ENCODE peak calls at places on chromosomes 7 and 10, in six cellular contexts. V is neural progenitor cell, M is PC-3, W is PC-9, S is SK-N-SH, L is GM23248. A is an unnamed sample. For H3F3A, H4K20me1 and H3K9me3, the result is how much of the 10 kb centered on the place peaks cover.

GRCh38 chr10:48444266-48444665 is 137.8 kb downstream of the MAPK8 start:
- DNase-seq in L (no peak), V (peak), S (peak), M (peak), W (no peak), A (no peak)

GRCh38 chr10:27383595-27384542 is 120.2 kb upstream of the RAB18 start:
- DNase-seq in L (peak), W (no peak), S (no peak), V (no peak), M (peak), A (no peak)

GRCh38 chr7:114459574-114459973 is 45.0 kb downstream of the FOXP2 start:
- DNase-seq in M (no peak), S (no peak), L (no peak), W (no peak), V (no peak), A (no peak)

GRCh38 chr10:83760142-83760541 is 379.2 kb upstream of the GHITM start:
- DNase-seq in W (no peak), L (no peak), V (no peak), M (no peak), S (no peak), A (no peak)

GRCh38 chr10:47418966-47419365 is 34.9 kb upstream of the ZNF488 start:
- DNase-seq in S (no peak), L (no peak), M (no peak), V (no peak), W (no peak), A (no peak)

GRCh38 chr7:150425670-150426069 is 24.8 kb upstream of the GIMAP8 start:
- DNase-seq in V (no peak), S (no peak), M (no peak), W (no peak), L (no peak), A (no peak)

GRCh38 chr10:50604049-50604640 is 19.6 kb downstream of the SGMS1 start:
- DNase-seq in M (peak), L (peak), V (no peak), S (no peak), W (no peak), A (peak)

GRCh38 chr10:70360215-70360614 is 22.2 kb downstream of the LRRC20 start:
- DNase-seq in S (no peak), M (no peak), L (no peak), V (no peak), W (no peak), A (no peak)

GRCh38 chr10:89845541-89846275 is 144.3 kb downstream of the KIF20B start:
- DNase-seq in M (peak), V (no peak), S (no peak), W (peak), L (peak), A (no peak)

GRCh38 chr10:28719789-28720436 is 42.6 kb downstream of the BAMBI start:
- DNase-seq in W (no peak), V (no peak), S (no peak), L (peak), M (peak), A (no peak)

GRCh38 chr7:152435384-152436278 is at the start of gene KMT2C:
- DNase-seq in W (peak), L (peak), S (peak), M (peak), V (peak), A (peak)

GRCh38 chr7:143205560-143206293 is 16.1 kb upstream of the TAS2R40 start:
- DNase-seq in L (no peak), V (no peak), M (no peak), W (peak), S (no peak), A (peak)

GRCh38 chr10:11443468-11444147 is 167.8 kb downstream of the USP6NL start:
- DNase-seq in V (no peak), S (no peak), W (no peak), M (no peak), L (no peak), A (no peak)

GRCh38 chr7:47480576-47481538 is 101.1 kb downstream of the TNS3 start:
- DNase-seq in W (no peak), V (peak), L (no peak), M (no peak), S (no peak), A (peak)

GRCh38 chr7:114823290-114823689 is 98.6 kb upstream of the MDFIC start:
- DNase-seq in S (no peak), L (no peak), M (peak), V (no peak), W (no peak), A (no peak)

GRCh38 chr10:26524161-26524831 is 86.2 kb downstream of the APBB1IP start:
- DNase-seq in W (no peak), V (no peak), L (peak), S (no peak), M (no peak), A (no peak)

GRCh38 chr7:17401806-17402627 is 103.6 kb downstream of the AHR start:
- DNase-seq in V (no peak), S (no peak), W (no peak), L (no peak), M (no peak), A (no peak)

GRCh38 chr7:123410273-123410928 is 124.0 kb downstream of the IQUB start:
- DNase-seq in V (no peak), L (peak), S (no peak), M (peak), W (peak), A (no peak)

GRCh38 chr7:2012981-2013380 is 219.8 kb downstream of the MAD1L1 start:
- DNase-seq in M (no peak), W (no peak), V (no peak), L (peak), S (peak), A (no peak)

GRCh38 chr7:30971440-30971839 is 7.7 kb downstream of the GHRHR start:
- DNase-seq in V (no peak), W (no peak), L (no peak), S (peak), M (no peak), A (no peak)

GRCh38 chr10:48501226-48501625 is 103.6 kb downstream of the ARHGAP22 start:
- DNase-seq in V (no peak), S (no peak), L (no peak), W (no peak), M (no peak), A (no peak)

GRCh38 chr7:134028853-134029252 is 98.3 kb upstream of the LRGUK start:
- DNase-seq in V (no peak), W (no peak), M (no peak), S (no peak), L (no peak), A (no peak)

GRCh38 chr10:23917251-23917908 is 291.6 kb upstream of the KIAA1217 start:
- DNase-seq in W (no peak), S (no peak), M (no peak), L (no peak), V (no peak), A (no peak)

GRCh38 chr10:6737758-6738463 is 157.8 kb upstream of the PRKCQ start:
- DNase-seq in S (no peak), W (peak), L (peak), V (no peak), M (peak), A (no peak)

GRCh38 chr10:80579370-80579769 is 41.7 kb downstream of the SH2D4B start:
- DNase-seq in S (no peak), L (no peak), V (no peak), M (no peak), W (no peak), A (no peak)

GRCh38 chr7:108427766-108428165 is 28.5 kb downstream of the NRCAM start:
- DNase-seq in L (no peak), W (no peak), V (no peak), S (no peak), M (no peak), A (no peak)

GRCh38 chr10:58637372-58637771 is 124.7 kb downstream of the BICC1 start:
- DNase-seq in W (no peak), V (no peak), L (peak), M (no peak), S (no peak), A (no peak)

GRCh38 chr10:69716711-69717560 is 84.8 kb upstream of the COL13A1 start:
- DNase-seq in L (peak), S (peak), W (peak), M (peak), V (peak), A (peak)

GRCh38 chr7:155412416-155413253 is 45.3 kb upstream of the EN2 start:
- DNase-seq in M (peak), W (peak), S (peak), V (peak), L (peak), A (peak)

GRCh38 chr7:83060218-83060617 is 102.5 kb downstream of the PCLO start:
- DNase-seq in M (no peak), S (peak), V (no peak), L (no peak), W (no peak), A (no peak)

GRCh38 chr10:31123946-31124345 is 92.3 kb upstream of the ZNF438 start:
- DNase-seq in S (no peak), M (no peak), L (no peak), V (no peak), W (no peak), A (no peak)

GRCh38 chr7:81499262-81500116 is 270.4 kb downstream of the HGF start:
- DNase-seq in M (peak), S (peak), L (peak), W (peak), V (peak), A (peak)

GRCh38 chr10:121113906-121114305 is 262.7 kb downstream of the WDR11 start:
- DNase-seq in L (no peak), S (no peak), V (no peak), W (no peak), M (no peak), A (no peak)

GRCh38 chr7:43823941-43824340 is 45.4 kb downstream of the MRPS24 start:
- DNase-seq in V (no peak), W (no peak), S (no peak), M (no peak), L (no peak), A (no peak)

GRCh38 chr10:13685885-13686284 is 99.1 kb downstream of the PRPF18 start:
- DNase-seq in M (no peak), S (no peak), W (no peak), V (no peak), L (no peak), A (no peak)

GRCh38 chr7:13742126-13742525 is 247.3 kb downstream of the ETV1 start:
- DNase-seq in V (no peak), L (peak), S (no peak), W (peak), M (peak), A (no peak)

GRCh38 chr7:1316086-1316485 is 83.4 kb downstream of the UNCX start:
- DNase-seq in S (peak), W (no peak), V (no peak), L (no peak), M (no peak), A (no peak)

DNA sequence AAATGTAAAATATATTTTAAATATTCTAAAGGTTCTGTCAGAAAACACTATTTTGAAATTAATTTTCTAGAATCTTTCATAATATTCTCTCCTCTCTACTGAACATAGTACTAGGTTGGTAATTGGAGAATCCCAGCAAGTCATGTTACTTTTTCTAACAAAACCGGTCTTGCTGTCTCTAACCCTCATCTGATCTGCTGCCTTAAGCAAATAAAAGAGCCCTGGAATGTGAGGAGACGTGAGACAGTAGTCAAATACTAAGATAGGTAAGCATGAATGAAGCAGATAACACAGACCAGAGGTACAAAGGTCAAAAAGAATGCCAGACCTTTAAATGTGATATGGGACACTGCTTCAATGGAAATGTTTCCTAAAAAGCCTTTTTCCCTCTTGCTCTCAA is 462.4 kb upstream of the NUPR2 start:
- DNase-seq in M (no peak), L (no peak), S (no peak), W (no peak), V (no peak), A (no peak)
- H3F3A ChIP-seq in M (under half), L (under half), S (under half), W (under half), V (under half), A (under half)

GRCh38 chr10:79176052-79176501 is 107.3 kb downstream of the ZMIZ1 start:
- DNase-seq in L (peak), M (no peak), S (no peak), V (no peak), W (no peak), A (no peak)
- H4K20me1 ChIP-seq in L (under half), M (under half), S (under half), V (half or more), W (under half), A (under half)

GRCh38 chr7:63024446-63024845 is 974.2 kb upstream of the ZNF722 start:
- DNase-seq in V (no peak), W (no peak), S (no peak), L (no peak), M (no peak), A (no peak)
- H3K9me3 ChIP-seq in V (half or more), W (under half), S (under half), L (under half), M (under half), A (under half)

GRCh38 chr10:110502851-110503301 is 5.2 kb downstream of the DUSP5 start:
- DNase-seq in L (peak), V (no peak), M (peak), S (no peak), W (no peak), A (peak)
- H3F3A ChIP-seq in L (half or more), V (under half), M (under half), S (under half), W (half or more), A (half or more)

GRCh38 chr7:29604052-29604451 is 40.4 kb downstream of the PRR15 start:
- DNase-seq in L (no peak), M (no peak), V (no peak), S (no peak), W (no peak), A (no peak)

GRCh38 chr7:29606830-29607229 is 43.2 kb downstream of the PRR15 start:
- DNase-seq in M (no peak), V (no peak), L (no peak), S (no peak), W (no peak), A (no peak)

GRCh38 chr7:29606287-29606721 is 42.7 kb downstream of the PRR15 start:
- DNase-seq in L (peak), W (peak), M (peak), S (peak), V (no peak), A (no peak)

GRCh38 chr7:29607259-29607658 is 43.6 kb downstream of the PRR15 start:
- DNase-seq in W (no peak), M (peak), V (no peak), L (peak), S (no peak), A (no peak)

DNA sequence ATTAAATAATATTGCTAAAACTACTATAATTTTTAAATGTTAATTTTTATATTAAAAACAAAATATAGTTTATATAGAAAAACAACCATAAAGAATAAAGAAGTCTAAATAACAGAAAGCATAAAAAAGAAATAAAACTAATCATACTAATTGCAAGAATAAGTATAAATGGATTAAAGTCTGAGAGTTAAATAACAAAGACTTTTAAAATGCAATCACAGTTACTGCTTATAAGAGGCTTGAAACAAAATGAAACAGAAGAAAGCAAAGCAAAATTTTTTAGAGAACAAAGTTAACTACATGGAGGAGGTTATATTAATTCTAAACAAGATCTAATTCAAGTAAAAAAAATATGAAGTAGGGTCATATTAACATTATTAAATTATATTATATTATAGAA is 41.1 kb downstream of the PRR15 start:
- DNase-seq in M (no peak), V (no peak), W (no peak), L (no peak), S (no peak), A (no peak)
- H4K20me1 ChIP-seq in M (under half), V (under half), W (under half), L (under half), S (under half), A (under half)

GRCh38 chr10:107739951-107740350 is 575.4 kb upstream of the SORCS1 start:
- DNase-seq in V (no peak), L (no peak), W (no peak), S (no peak), M (no peak), A (no peak)
- H3K9me3 ChIP-seq in V (under half), L (under half), W (under half), S (under half), M (under half), A (under half)

DNA sequence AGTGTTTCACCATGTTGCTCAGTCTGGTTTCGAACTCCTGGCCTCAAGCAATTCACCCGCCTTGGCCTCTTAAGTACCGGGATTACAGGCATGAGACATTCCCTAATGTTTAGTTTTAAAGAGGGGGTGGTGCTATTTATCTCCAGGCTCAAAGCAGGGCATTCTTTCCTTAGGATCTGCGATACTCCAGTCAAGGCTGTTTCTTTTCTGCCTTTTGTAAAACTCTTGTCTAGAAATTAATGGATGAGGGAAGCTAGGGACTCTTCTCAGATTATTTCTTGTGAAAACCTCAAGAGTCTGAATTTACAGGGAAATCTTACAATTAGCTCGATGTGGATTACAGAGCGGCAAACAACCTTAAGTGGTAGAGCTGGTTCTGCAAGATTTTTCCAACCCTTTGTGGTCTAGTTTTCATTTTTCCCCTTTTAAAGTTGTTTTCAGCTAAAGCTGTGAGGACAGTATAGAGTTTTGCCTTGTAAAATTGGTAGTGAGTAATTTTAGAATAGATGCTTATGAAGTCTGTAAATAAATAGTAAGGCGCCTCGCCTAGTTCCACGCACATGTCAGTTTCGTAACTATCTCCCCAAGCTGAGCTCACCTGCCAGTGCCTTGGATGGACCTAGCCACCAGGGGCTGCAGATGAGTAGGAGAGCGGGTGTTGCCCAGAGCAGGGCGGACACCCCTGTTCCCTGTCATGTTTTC is 53.1 kb downstream of the CUX1 start:
- DNase-seq in S (peak), V (peak), M (peak), W (peak), L (no peak), A (no peak)
- H3F3A ChIP-seq in S (under half), V (under half), M (under half), W (under half), L (under half), A (under half)

GRCh38 chr10:79305988-79306387 is 41.3 kb upstream of the PPIF start:
- DNase-seq in S (peak), W (no peak), V (no peak), M (no peak), L (no peak), A (no peak)

GRCh38 chr10:79308969-79309665 is 38.2 kb upstream of the PPIF start:
- DNase-seq in W (no peak), S (no peak), L (no peak), V (no peak), M (no peak), A (no peak)

GRCh38 chr10:79306644-79307220 is 40.5 kb upstream of the PPIF start:
- DNase-seq in S (no peak), L (no peak), V (no peak), M (no peak), W (no peak), A (no peak)

GRCh38 chr10:79310217-79310865 is 36.9 kb upstream of the PPIF start:
- DNase-seq in L (no peak), W (no peak), S (peak), V (no peak), M (no peak), A (no peak)

GRCh38 chr10:79308016-79308415 is 39.3 kb upstream of the PPIF start:
- DNase-seq in L (no peak), W (no peak), V (no peak), S (no peak), M (no peak), A (no peak)
- H4K20me1 ChIP-seq in L (under half), W (under half), V (under half), S (under half), M (under half), A (under half)

DNA sequence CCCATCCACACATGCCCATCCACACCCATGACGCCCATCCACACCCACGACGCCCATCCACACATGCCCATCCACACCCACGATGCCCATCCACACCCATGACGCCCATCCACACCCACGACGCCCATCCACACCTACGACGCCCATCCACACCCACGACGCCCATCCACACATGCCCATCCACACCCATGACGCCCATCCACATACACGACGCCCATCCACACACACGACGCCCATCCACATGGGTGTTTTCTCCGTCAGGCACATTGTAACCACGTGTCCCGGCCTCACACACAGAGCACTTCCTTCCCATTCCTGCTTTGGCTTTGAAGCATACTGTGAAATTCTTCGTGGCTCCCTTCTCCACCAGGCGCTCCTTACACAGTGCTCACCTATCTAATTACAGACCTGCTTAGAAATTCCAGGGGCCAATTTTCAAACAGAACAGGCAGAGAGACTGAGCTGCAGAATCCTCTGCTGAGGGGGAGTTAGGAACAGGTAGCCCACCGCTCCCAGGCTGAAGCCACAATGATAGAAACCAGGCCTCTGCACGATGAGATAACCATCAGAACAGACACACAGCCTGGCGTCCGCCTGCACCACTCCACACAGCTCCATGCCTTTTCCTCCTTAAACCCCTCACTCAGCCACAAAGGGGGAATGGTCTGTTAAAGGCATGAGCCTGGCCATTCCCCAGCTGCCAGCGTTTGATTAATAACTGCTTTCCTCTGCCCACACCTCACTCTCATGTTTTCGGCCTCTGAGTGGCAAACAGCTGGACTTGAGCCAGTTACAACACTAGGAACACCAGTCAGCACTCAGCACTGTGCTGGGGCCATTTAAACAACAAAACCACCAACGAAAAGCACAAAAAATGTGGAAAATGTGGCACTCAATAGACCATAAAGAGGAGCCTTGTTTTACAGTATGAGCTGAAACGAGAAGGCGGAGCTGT is 501.6 kb downstream of the PTPRN2 start:
- DNase-seq in L (no peak), V (no peak), M (no peak), W (no peak), S (peak), A (no peak)
- H3K9me3 ChIP-seq in L (under half), V (under half), M (under half), W (under half), S (under half), A (under half)